ENCODE peak calls at places on chromosome 16, in six cellular contexts. One of them, this sample, is unnamed.

GRCh38 chr16:69073181-69073669 is 32.2 kb upstream of the HAS3 start:
- DNase-seq in cardiac muscle cell: no peak
- DNase-seq in A673: no peak
- DNase-seq in H7: no peak
- DNase-seq in GM23248: peak
- DNase-seq in A549: peak
- DNase-seq in this sample: no peak

GRCh38 chr16:83137326-83137770 is 510.6 kb downstream of the CDH13 start:
- DNase-seq in cardiac muscle cell: no peak
- DNase-seq in H7: no peak
- DNase-seq in GM23248: peak
- DNase-seq in A673: no peak
- DNase-seq in A549: peak
- DNase-seq in this sample: no peak

GRCh38 chr16:53642094-53642493 is 61.6 kb downstream of the RPGRIP1L start:
- DNase-seq in GM23248: no peak
- DNase-seq in A549: no peak
- DNase-seq in H7: no peak
- DNase-seq in A673: no peak
- DNase-seq in cardiac muscle cell: no peak
- DNase-seq in this sample: no peak

GRCh38 chr16:27728691-27729090 is 178.7 kb downstream of the KATNIP start:
- DNase-seq in GM23248: no peak
- DNase-seq in A549: no peak
- DNase-seq in A673: no peak
- DNase-seq in cardiac muscle cell: no peak
- DNase-seq in H7: no peak
- DNase-seq in this sample: no peak

GRCh38 chr16:87924041-87924851 is 12.1 kb downstream of the CA5A start:
- DNase-seq in cardiac muscle cell: no peak
- DNase-seq in A673: peak
- DNase-seq in GM23248: no peak
- DNase-seq in A549: no peak
- DNase-seq in H7: peak
- DNase-seq in this sample: no peak

GRCh38 chr16:23679986-23680336 is 1.3 kb downstream of the PLK1 start:
- DNase-seq in A549: no peak
- DNase-seq in GM23248: no peak
- DNase-seq in A673: no peak
- DNase-seq in cardiac muscle cell: no peak
- DNase-seq in H7: peak
- DNase-seq in this sample: no peak

GRCh38 chr16:88473666-88474534 is 20.8 kb downstream of the ZFPM1 start:
- DNase-seq in A673: no peak
- DNase-seq in cardiac muscle cell: no peak
- DNase-seq in H7: no peak
- DNase-seq in A549: no peak
- DNase-seq in GM23248: no peak
- DNase-seq in this sample: no peak

GRCh38 chr16:82636485-82636884 is 9.7 kb downstream of the CDH13 start:
- DNase-seq in A673: no peak
- DNase-seq in H7: no peak
- DNase-seq in A549: no peak
- DNase-seq in cardiac muscle cell: no peak
- DNase-seq in GM23248: no peak
- DNase-seq in this sample: no peak

GRCh38 chr16:47847220-47847970 is 308.4 kb downstream of the ABCC12 start:
- DNase-seq in A673: no peak
- DNase-seq in A549: no peak
- DNase-seq in cardiac muscle cell: no peak
- DNase-seq in GM23248: no peak
- DNase-seq in H7: no peak
- DNase-seq in this sample: no peak
- H3K4me3 ChIP-seq in A673: no peak
- H3K4me3 ChIP-seq in A549: no peak
- H3K4me3 ChIP-seq in cardiac muscle cell: no peak
- H3K4me3 ChIP-seq in GM23248: no peak
- H3K4me3 ChIP-seq in H7: no peak
- H3K4me3 ChIP-seq in this sample: no peak

DNA sequence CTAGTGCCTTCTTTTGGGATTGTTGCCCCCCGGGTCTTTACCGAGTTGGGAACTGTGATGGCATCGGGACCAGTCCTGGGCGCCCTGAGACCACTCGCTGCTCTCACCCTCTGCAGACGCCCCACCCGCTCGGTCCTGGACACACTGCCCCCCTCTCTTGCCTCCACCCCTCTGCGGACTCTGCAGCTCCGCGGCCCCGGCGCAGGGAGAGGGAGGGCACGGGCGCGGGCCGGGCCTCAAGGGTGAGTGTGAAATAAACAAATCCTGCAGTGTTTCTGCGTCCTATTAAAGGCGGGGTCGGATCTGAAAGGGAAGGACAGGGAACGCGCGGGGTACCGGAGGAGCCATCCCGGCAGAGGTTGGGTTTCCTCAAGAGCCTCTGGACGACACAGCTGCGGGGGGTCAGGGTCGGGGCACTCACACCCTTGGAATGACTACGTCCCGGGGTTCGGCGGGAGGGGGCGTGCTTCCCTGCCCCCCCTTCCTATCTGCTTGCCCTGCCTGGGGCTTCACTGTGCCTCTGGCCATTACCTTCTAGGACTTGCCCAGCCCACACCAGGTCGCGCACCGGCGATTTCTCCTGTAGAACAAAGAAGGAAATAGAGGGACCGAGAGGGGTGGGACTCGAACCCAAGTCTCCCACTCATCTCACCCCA is 514 bp upstream of the HSF4 start:
- DNase-seq in GM23248: no peak
- DNase-seq in H7: peak
- DNase-seq in A673: no peak
- DNase-seq in A549: no peak
- DNase-seq in cardiac muscle cell: no peak
- DNase-seq in this sample: no peak
- H3K4me3 ChIP-seq in GM23248: no peak
- H3K4me3 ChIP-seq in H7: peak
- H3K4me3 ChIP-seq in A673: no peak
- H3K4me3 ChIP-seq in A549: no peak
- H3K4me3 ChIP-seq in cardiac muscle cell: peak
- H3K4me3 ChIP-seq in this sample: peak

DNA sequence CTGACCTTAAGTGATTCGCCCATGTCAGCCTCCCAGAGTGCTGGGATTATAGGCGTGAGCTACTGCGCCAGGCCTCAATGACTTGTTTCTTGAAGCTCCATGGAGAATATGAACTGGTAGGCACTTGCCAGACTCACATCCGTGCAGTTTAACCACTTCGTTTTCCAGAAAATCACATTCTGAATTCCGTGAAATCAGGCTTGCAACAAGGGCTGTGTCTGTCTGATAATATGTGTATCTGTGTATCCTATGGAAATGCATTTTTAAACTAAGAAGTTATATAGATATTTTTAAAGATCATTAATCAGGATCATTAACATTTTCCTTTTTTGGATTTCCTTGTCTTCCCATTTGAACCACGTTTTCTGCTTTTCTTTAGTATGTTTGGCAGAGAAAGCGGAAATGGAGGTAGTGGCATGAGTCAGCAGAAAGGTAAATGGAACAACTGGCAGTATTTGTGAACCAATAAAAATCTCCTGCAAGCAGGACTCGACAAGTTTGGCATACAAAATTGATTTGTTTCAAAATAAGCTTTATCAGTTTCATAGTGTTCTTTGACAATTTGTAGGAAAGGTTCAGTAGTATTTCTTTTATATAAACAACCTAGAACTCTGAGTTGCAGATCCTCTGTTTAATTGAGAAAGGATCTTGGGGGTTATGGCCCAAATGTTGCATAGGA is 33.0 kb downstream of the USP10 start:
- DNase-seq in A549: peak
- DNase-seq in GM23248: no peak
- DNase-seq in H7: no peak
- DNase-seq in cardiac muscle cell: no peak
- DNase-seq in A673: no peak
- DNase-seq in this sample: no peak
- H3K4me3 ChIP-seq in A549: no peak
- H3K4me3 ChIP-seq in GM23248: no peak
- H3K4me3 ChIP-seq in H7: no peak
- H3K4me3 ChIP-seq in cardiac muscle cell: no peak
- H3K4me3 ChIP-seq in A673: no peak
- H3K4me3 ChIP-seq in this sample: no peak

DNA sequence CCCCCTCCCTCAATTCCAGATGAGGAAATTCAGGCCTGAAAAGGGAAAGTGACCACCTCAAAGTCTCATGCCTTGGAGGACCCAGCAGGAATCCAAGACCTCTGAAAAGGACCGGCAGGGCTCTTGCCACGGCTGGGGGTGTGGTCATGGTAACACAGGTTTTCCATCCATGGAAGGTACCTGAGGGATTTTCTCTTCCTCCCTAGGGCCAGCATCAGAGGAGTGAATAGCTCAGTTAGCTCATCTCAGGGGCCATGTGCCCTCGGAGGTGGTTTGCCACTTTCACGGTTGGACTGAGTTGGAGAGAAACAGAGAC is 1.3 kb downstream of the CIITA start:
- DNase-seq in H7: peak
- DNase-seq in cardiac muscle cell: no peak
- DNase-seq in GM23248: no peak
- DNase-seq in A549: no peak
- DNase-seq in A673: no peak
- DNase-seq in this sample: no peak
- H3K4me3 ChIP-seq in H7: no peak
- H3K4me3 ChIP-seq in cardiac muscle cell: no peak
- H3K4me3 ChIP-seq in GM23248: peak
- H3K4me3 ChIP-seq in A549: no peak
- H3K4me3 ChIP-seq in A673: no peak
- H3K4me3 ChIP-seq in this sample: peak

DNA sequence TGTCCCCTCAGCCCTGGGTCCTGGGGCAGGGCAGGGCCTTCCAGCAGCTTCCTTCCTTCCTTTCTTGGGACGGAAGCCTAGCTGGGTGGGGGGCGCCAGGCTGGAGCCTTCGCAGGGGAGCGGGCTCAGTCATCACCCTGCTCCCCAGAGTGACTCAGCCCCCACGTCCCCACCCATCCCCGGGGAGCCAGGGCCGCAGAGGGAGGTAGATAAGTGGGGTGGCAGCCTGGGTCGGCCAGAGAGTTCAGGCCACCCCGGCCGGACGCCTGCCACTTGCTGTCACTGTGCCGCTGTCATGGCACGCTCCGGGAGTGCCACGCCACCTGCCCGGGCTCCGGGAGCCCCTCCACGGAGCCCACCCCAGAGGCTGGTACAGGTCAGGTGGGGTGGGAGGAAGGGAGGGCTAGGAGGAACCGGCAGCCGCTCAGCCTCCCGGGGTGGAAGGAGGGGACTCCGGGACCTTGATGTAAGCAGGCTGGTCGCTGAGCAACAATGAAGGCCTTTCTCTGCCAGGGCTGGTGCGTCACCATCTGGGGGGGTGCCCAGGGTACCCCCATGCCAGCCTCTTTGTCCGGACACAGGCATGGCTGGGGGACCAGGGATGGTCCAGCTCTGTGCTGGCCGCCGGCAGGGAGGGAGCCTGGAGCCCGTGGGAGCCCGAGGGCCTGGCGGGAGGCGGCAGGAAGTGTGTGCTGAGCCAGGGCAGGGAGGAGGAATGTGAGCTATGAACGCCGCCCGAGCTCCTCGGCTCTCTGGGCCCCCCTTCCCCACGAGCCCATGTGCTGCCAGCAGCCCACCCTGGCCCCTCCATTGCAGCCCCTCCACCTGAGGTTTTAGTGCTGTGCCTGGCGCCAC is 6.6 kb downstream of the NHERF2 start:
- DNase-seq in A673: peak
- DNase-seq in GM23248: peak
- DNase-seq in H7: peak
- DNase-seq in A549: peak
- DNase-seq in cardiac muscle cell: peak
- DNase-seq in this sample: no peak
- H3K4me3 ChIP-seq in A673: no peak
- H3K4me3 ChIP-seq in GM23248: peak
- H3K4me3 ChIP-seq in H7: no peak
- H3K4me3 ChIP-seq in A549: peak
- H3K4me3 ChIP-seq in cardiac muscle cell: no peak
- H3K4me3 ChIP-seq in this sample: no peak

DNA sequence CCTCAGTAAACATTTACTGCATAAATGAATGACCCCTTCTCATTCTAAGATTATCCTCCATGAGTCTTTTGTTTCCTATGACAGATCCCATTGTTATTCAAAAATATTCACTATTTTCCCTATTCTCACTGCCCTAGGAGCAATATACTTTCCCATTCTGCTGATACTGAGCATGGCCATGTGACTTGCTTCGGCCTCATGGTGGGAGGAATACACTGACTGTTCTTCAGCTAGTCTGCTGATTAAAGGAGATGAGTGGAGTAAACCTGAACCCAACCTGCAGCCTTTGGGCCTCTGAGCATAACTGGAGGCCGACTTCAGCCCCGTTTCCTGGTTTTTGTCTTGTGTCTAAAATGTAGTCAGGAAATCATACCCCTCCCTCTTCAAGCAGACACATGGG is 531.8 kb upstream of the SALL1 start:
- DNase-seq in GM23248: no peak
- DNase-seq in A549: no peak
- DNase-seq in cardiac muscle cell: no peak
- DNase-seq in A673: no peak
- DNase-seq in H7: peak
- DNase-seq in this sample: no peak
- H3K4me3 ChIP-seq in GM23248: no peak
- H3K4me3 ChIP-seq in A549: no peak
- H3K4me3 ChIP-seq in cardiac muscle cell: no peak
- H3K4me3 ChIP-seq in A673: no peak
- H3K4me3 ChIP-seq in H7: no peak
- H3K4me3 ChIP-seq in this sample: no peak